ENCODE peak calls at places on chromosomes 2 and 18, in five cellular contexts. One of them, this sample, is unnamed.

GRCh38 chr18:76633504-76634259 is 138.6 kb upstream of the ZNF516 start:
- DNase-seq in Panc1: no peak
- DNase-seq in BE2C: no peak
- DNase-seq in body of pancreas: no peak
- DNase-seq in CD4-positive, alpha-beta T cell: no peak
- DNase-seq in this sample: no peak

GRCh38 chr2:36655456-36655855 is 41.1 kb upstream of the VIT start:
- DNase-seq in Panc1: no peak
- DNase-seq in BE2C: no peak
- DNase-seq in body of pancreas: no peak
- DNase-seq in CD4-positive, alpha-beta T cell: no peak
- DNase-seq in this sample: no peak

GRCh38 chr18:52339891-52340371 is at the start of gene DCC:
- DNase-seq in Panc1: no peak
- DNase-seq in BE2C: peak
- DNase-seq in body of pancreas: peak
- DNase-seq in CD4-positive, alpha-beta T cell: no peak
- DNase-seq in this sample: peak

GRCh38 chr2:25054720-25055119 is 12.8 kb downstream of the EFR3B start:
- DNase-seq in Panc1: no peak
- DNase-seq in BE2C: no peak
- DNase-seq in body of pancreas: no peak
- DNase-seq in CD4-positive, alpha-beta T cell: no peak
- DNase-seq in this sample: no peak

GRCh38 chr18:3995476-3996102 is 459.5 kb downstream of the DLGAP1 start:
- DNase-seq in Panc1: peak
- DNase-seq in BE2C: peak
- DNase-seq in body of pancreas: peak
- DNase-seq in CD4-positive, alpha-beta T cell: peak
- DNase-seq in this sample: peak

GRCh38 chr18:22637787-22638186 is 220.1 kb upstream of the CTAGE1 start:
- DNase-seq in Panc1: no peak
- DNase-seq in BE2C: no peak
- DNase-seq in body of pancreas: no peak
- DNase-seq in CD4-positive, alpha-beta T cell: no peak
- DNase-seq in this sample: no peak

GRCh38 chr2:84735383-84735782 is 145.5 kb downstream of the TRABD2A start:
- DNase-seq in Panc1: no peak
- DNase-seq in BE2C: no peak
- DNase-seq in body of pancreas: no peak
- DNase-seq in CD4-positive, alpha-beta T cell: no peak
- DNase-seq in this sample: no peak

GRCh38 chr18:74513883-74514205 is 17.7 kb downstream of the CNDP2 start:
- DNase-seq in Panc1: no peak
- DNase-seq in BE2C: no peak
- DNase-seq in body of pancreas: no peak
- DNase-seq in CD4-positive, alpha-beta T cell: no peak
- DNase-seq in this sample: no peak

GRCh38 chr2:102999958-103000357 is 238.1 kb downstream of the TMEM182 start:
- DNase-seq in Panc1: no peak
- DNase-seq in BE2C: no peak
- DNase-seq in body of pancreas: no peak
- DNase-seq in CD4-positive, alpha-beta T cell: no peak
- DNase-seq in this sample: no peak

GRCh38 chr2:113024730-113025129 is 19.5 kb downstream of the IL36A start:
- DNase-seq in Panc1: no peak
- DNase-seq in BE2C: no peak
- DNase-seq in body of pancreas: no peak
- DNase-seq in CD4-positive, alpha-beta T cell: no peak
- DNase-seq in this sample: no peak

GRCh38 chr2:88751770-88752169 is 60.3 kb downstream of the RPIA start:
- DNase-seq in Panc1: no peak
- DNase-seq in BE2C: no peak
- DNase-seq in body of pancreas: no peak
- DNase-seq in CD4-positive, alpha-beta T cell: no peak
- DNase-seq in this sample: no peak

GRCh38 chr2:236639461-236639860 is 69.8 kb downstream of the ACKR3 start:
- DNase-seq in Panc1: no peak
- DNase-seq in BE2C: no peak
- DNase-seq in body of pancreas: no peak
- DNase-seq in CD4-positive, alpha-beta T cell: no peak
- DNase-seq in this sample: no peak

GRCh38 chr2:168698959-168699358 is 103.5 kb upstream of the NOSTRIN start:
- DNase-seq in Panc1: no peak
- DNase-seq in BE2C: no peak
- DNase-seq in body of pancreas: no peak
- DNase-seq in CD4-positive, alpha-beta T cell: no peak
- DNase-seq in this sample: no peak

GRCh38 chr2:168216351-168217005 is 30.9 kb downstream of the STK39 start:
- DNase-seq in Panc1: no peak
- DNase-seq in BE2C: no peak
- DNase-seq in body of pancreas: no peak
- DNase-seq in CD4-positive, alpha-beta T cell: no peak
- DNase-seq in this sample: no peak

GRCh38 chr2:240501531-240501991 is 56.2 kb downstream of the ANKMY1 start:
- DNase-seq in Panc1: no peak
- DNase-seq in BE2C: no peak
- DNase-seq in body of pancreas: no peak
- DNase-seq in CD4-positive, alpha-beta T cell: no peak
- DNase-seq in this sample: no peak

GRCh38 chr18:30889582-30890301 is 152.8 kb downstream of the DSC3 start:
- DNase-seq in Panc1: peak
- DNase-seq in BE2C: no peak
- DNase-seq in body of pancreas: no peak
- DNase-seq in CD4-positive, alpha-beta T cell: no peak
- DNase-seq in this sample: no peak

GRCh38 chr2:82837588-82838304 is 1621.3 kb downstream of the SUCLG1 start:
- DNase-seq in Panc1: peak
- DNase-seq in BE2C: no peak
- DNase-seq in body of pancreas: no peak
- DNase-seq in CD4-positive, alpha-beta T cell: no peak
- DNase-seq in this sample: no peak

GRCh38 chr2:11133936-11134320 is 21.3 kb upstream of the SLC66A3 start:
- DNase-seq in Panc1: no peak
- DNase-seq in BE2C: no peak
- DNase-seq in body of pancreas: no peak
- DNase-seq in CD4-positive, alpha-beta T cell: no peak
- DNase-seq in this sample: no peak

GRCh38 chr2:24038786-24039499 is 8.2 kb downstream of the WDCP start:
- DNase-seq in Panc1: no peak
- DNase-seq in BE2C: no peak
- DNase-seq in body of pancreas: no peak
- DNase-seq in CD4-positive, alpha-beta T cell: no peak
- DNase-seq in this sample: no peak

GRCh38 chr18:63819780-63820179 is 44.6 kb downstream of the SERPINB7 start:
- DNase-seq in Panc1: no peak
- DNase-seq in BE2C: no peak
- DNase-seq in body of pancreas: no peak
- DNase-seq in CD4-positive, alpha-beta T cell: no peak
- DNase-seq in this sample: no peak

GRCh38 chr18:63820694-63821093 is 45.5 kb downstream of the SERPINB7 start:
- DNase-seq in Panc1: no peak
- DNase-seq in BE2C: no peak
- DNase-seq in body of pancreas: no peak
- DNase-seq in CD4-positive, alpha-beta T cell: no peak
- DNase-seq in this sample: no peak

GRCh38 chr18:63823516-63824219 is 48.5 kb downstream of the SERPINB7 start:
- DNase-seq in Panc1: no peak
- DNase-seq in BE2C: peak
- DNase-seq in body of pancreas: peak
- DNase-seq in CD4-positive, alpha-beta T cell: no peak
- DNase-seq in this sample: peak

GRCh38 chr18:63828120-63828519 is 52.9 kb downstream of the SERPINB7 start:
- DNase-seq in Panc1: no peak
- DNase-seq in BE2C: no peak
- DNase-seq in body of pancreas: no peak
- DNase-seq in CD4-positive, alpha-beta T cell: no peak
- DNase-seq in this sample: no peak

DNA sequence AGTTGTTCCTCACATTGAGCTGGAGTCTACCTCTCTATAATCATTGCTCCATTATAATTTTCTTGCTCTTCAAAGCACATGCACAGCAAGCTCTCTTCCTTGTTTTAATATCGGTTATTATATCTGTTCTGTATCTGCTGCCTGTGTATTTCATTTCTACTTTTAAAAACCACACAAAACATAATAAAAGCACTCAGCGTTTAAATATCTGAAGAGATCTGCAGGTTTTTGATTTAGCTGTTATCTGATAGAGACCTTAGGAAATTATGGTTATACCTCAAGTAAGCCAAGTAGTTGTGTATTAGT is 49.0 kb downstream of the SERPINB7 start:
- DNase-seq in Panc1: no peak
- DNase-seq in BE2C: no peak
- DNase-seq in body of pancreas: no peak
- DNase-seq in CD4-positive, alpha-beta T cell: no peak
- DNase-seq in this sample: no peak
- TF ChIP-seq CTCF in Panc1: no peak
- TF ChIP-seq CTCF in BE2C: no peak
- TF ChIP-seq CTCF in body of pancreas: no peak
- TF ChIP-seq CTCF in CD4-positive, alpha-beta T cell: no peak
- TF ChIP-seq CTCF in this sample: no peak

GRCh38 chr2:150484461-150484931 is 3.0 kb downstream of the RND3 start:
- DNase-seq in Panc1: no peak
- DNase-seq in BE2C: no peak
- DNase-seq in body of pancreas: no peak
- DNase-seq in CD4-positive, alpha-beta T cell: no peak
- DNase-seq in this sample: no peak

GRCh38 chr2:150485871-150486538 is 1.5 kb downstream of the RND3 start:
- DNase-seq in Panc1: no peak
- DNase-seq in BE2C: peak
- DNase-seq in body of pancreas: peak
- DNase-seq in CD4-positive, alpha-beta T cell: no peak
- DNase-seq in this sample: no peak

GRCh38 chr2:150484006-150484405 is 3.5 kb downstream of the RND3 start:
- DNase-seq in Panc1: no peak
- DNase-seq in BE2C: no peak
- DNase-seq in body of pancreas: no peak
- DNase-seq in CD4-positive, alpha-beta T cell: no peak
- DNase-seq in this sample: no peak

GRCh38 chr2:150486539-150487484 is 655 bp downstream of the RND3 start:
- DNase-seq in Panc1: no peak
- DNase-seq in BE2C: peak
- DNase-seq in body of pancreas: peak
- DNase-seq in CD4-positive, alpha-beta T cell: no peak
- DNase-seq in this sample: no peak

GRCh38 chr2:150485114-150485870 is 2.2 kb downstream of the RND3 start:
- DNase-seq in Panc1: no peak
- DNase-seq in BE2C: peak
- DNase-seq in body of pancreas: peak
- DNase-seq in CD4-positive, alpha-beta T cell: no peak
- DNase-seq in this sample: peak
- TF ChIP-seq CTCF in Panc1: peak
- TF ChIP-seq CTCF in BE2C: peak
- TF ChIP-seq CTCF in body of pancreas: no peak
- TF ChIP-seq CTCF in CD4-positive, alpha-beta T cell: no peak
- TF ChIP-seq CTCF in this sample: no peak

DNA sequence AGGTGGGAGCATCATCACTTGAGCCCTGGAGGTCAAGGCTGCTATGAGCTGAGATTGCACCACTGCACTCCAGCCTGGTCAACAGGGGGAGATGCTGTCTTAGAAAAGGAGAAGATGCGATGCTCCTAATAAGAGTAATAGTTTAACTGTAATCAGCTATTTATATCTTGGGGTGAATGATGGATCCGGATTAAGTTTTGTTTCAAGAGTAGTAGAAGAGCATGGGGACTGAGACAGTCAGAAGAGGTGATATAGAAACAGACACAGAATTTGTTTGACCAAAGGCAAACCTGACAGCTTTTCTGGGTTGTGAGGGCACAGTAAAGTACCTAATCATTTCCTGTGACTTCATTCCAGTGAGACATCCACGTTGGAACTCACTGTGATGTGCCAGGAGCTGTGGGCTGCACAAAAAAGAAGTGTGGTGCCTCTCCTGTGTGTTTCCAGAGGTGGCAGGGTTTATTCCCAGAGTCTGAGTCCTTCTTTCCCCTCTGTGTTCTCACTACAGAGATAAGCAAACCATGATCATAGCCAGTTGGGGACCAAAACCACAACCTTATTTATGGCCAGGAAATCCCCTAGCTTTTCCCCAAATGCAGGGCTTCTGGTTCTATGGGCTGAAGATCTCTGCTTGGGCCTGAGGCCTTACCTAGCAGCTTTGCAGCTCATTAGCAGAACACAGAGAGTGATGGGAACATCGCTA is 113.7 kb downstream of the XRCC5 start:
- DNase-seq in Panc1: peak
- DNase-seq in BE2C: no peak
- DNase-seq in body of pancreas: no peak
- DNase-seq in CD4-positive, alpha-beta T cell: no peak
- DNase-seq in this sample: peak
- TF ChIP-seq CTCF in Panc1: peak
- TF ChIP-seq CTCF in BE2C: peak
- TF ChIP-seq CTCF in body of pancreas: peak
- TF ChIP-seq CTCF in CD4-positive, alpha-beta T cell: no peak
- TF ChIP-seq CTCF in this sample: no peak

GRCh38 chr2:96412307-96413066 is 76.9 kb downstream of the NCAPH start:
- DNase-seq in Panc1: no peak
- DNase-seq in BE2C: no peak
- DNase-seq in body of pancreas: no peak
- DNase-seq in CD4-positive, alpha-beta T cell: no peak
- DNase-seq in this sample: no peak

GRCh38 chr2:96409543-96410184 is 74.1 kb downstream of the NCAPH start:
- DNase-seq in Panc1: no peak
- DNase-seq in BE2C: peak
- DNase-seq in body of pancreas: peak
- DNase-seq in CD4-positive, alpha-beta T cell: no peak
- DNase-seq in this sample: no peak

GRCh38 chr2:96407041-96407918 is 71.7 kb downstream of the NCAPH start:
- DNase-seq in Panc1: no peak
- DNase-seq in BE2C: peak
- DNase-seq in body of pancreas: peak
- DNase-seq in CD4-positive, alpha-beta T cell: peak
- DNase-seq in this sample: peak

GRCh38 chr2:96407919-96408550 is 72.5 kb downstream of the NCAPH start:
- DNase-seq in Panc1: no peak
- DNase-seq in BE2C: no peak
- DNase-seq in body of pancreas: no peak
- DNase-seq in CD4-positive, alpha-beta T cell: no peak
- DNase-seq in this sample: no peak

GRCh38 chr2:96408631-96409542 is 73.3 kb downstream of the NCAPH start:
- DNase-seq in Panc1: no peak
- DNase-seq in BE2C: no peak
- DNase-seq in body of pancreas: peak
- DNase-seq in CD4-positive, alpha-beta T cell: no peak
- DNase-seq in this sample: no peak
- TF ChIP-seq CTCF in Panc1: peak
- TF ChIP-seq CTCF in BE2C: peak
- TF ChIP-seq CTCF in body of pancreas: no peak
- TF ChIP-seq CTCF in CD4-positive, alpha-beta T cell: no peak
- TF ChIP-seq CTCF in this sample: no peak

GRCh38 chr18:79964330-79965118 is at the start of gene HSBP1L1:
- DNase-seq in Panc1: no peak
- DNase-seq in BE2C: peak
- DNase-seq in body of pancreas: peak
- DNase-seq in CD4-positive, alpha-beta T cell: peak
- DNase-seq in this sample: peak
- TF ChIP-seq CTCF in Panc1: no peak
- TF ChIP-seq CTCF in BE2C: no peak
- TF ChIP-seq CTCF in body of pancreas: peak
- TF ChIP-seq CTCF in CD4-positive, alpha-beta T cell: peak
- TF ChIP-seq CTCF in this sample: no peak

GRCh38 chr2:190069936-190070696 is 7.6 kb upstream of the MSTN start:
- DNase-seq in Panc1: peak
- DNase-seq in BE2C: peak
- DNase-seq in body of pancreas: peak
- DNase-seq in CD4-positive, alpha-beta T cell: peak
- DNase-seq in this sample: peak
- TF ChIP-seq CTCF in Panc1: peak
- TF ChIP-seq CTCF in BE2C: peak
- TF ChIP-seq CTCF in body of pancreas: peak
- TF ChIP-seq CTCF in CD4-positive, alpha-beta T cell: peak
- TF ChIP-seq CTCF in this sample: peak

This sample was measured in activated CD8-positive, alpha-beta T cell treated with anti-CD3 and anti-CD28 coated beads for 36 hours.